ENCODE peak calls at places on chromosomes 2 and 18, in four cellular contexts. Z is NCI-H345, C is A549, Q is Right ventricle myocardium superior. K is an unnamed sample.

GRCh38 chr2:157777425-157777824 is 98.7 kb downstream of the ACVR1 start:
- DNase-seq in Q (no peak), C (peak; percentile 56), Z (peak; percentile 43), K (no peak)

GRCh38 chr18:79405019-79405780 is 9.5 kb downstream of the NFATC1 start:
- DNase-seq in C (no peak), Q (peak; percentile 33), Z (peak; percentile 24), K (no peak)

GRCh38 chr2:46283693-46284092 is 13.5 kb upstream of the EPAS1 start:
- DNase-seq in C (no peak), Q (no peak), Z (no peak), K (no peak)

GRCh38 chr18:28559511-28559910 is 382.6 kb upstream of the CDH2 start:
- DNase-seq in Q (no peak), Z (no peak), C (no peak), K (no peak)

GRCh38 chr2:114330594-114330993 is 111.8 kb upstream of the DPP10 start:
- DNase-seq in Q (no peak), C (no peak), Z (no peak), K (no peak)

GRCh38 chr18:36496022-36496421 is 198.5 kb downstream of the FHOD3 start:
- DNase-seq in C (no peak), Q (no peak), Z (no peak), K (no peak)

GRCh38 chr2:185463481-185463880 is 275.1 kb upstream of the FSIP2 start:
- DNase-seq in Q (no peak), C (no peak), Z (no peak), K (no peak)

GRCh38 chr2:95348609-95349567 is 51.7 kb downstream of the KCNIP3 start:
- DNase-seq in Z (no peak), C (no peak), Q (peak; percentile 50), K (no peak)

GRCh38 chr18:11953113-11953512 is 28.2 kb upstream of the IMPA2 start:
- DNase-seq in C (no peak), Z (no peak), Q (no peak), K (no peak)

GRCh38 chr2:157438907-157439791 is 4.7 kb downstream of the CYTIP start:
- DNase-seq in Q (no peak), Z (no peak), C (no peak), K (no peak)

GRCh38 chr2:151344906-151345305 is 12.5 kb upstream of the TNFAIP6 start:
- DNase-seq in Z (no peak), Q (no peak), C (no peak), K (no peak)

GRCh38 chr2:100877555-100877954 is 57.6 kb downstream of the NPAS2 start:
- DNase-seq in C (no peak), Q (no peak), Z (no peak), K (peak; percentile 52)

GRCh38 chr2:99545066-99545465 is 55.2 kb upstream of the REV1 start:
- DNase-seq in C (no peak), Z (no peak), Q (no peak), K (peak; percentile 30)

GRCh38 chr2:171034315-171034714 is 105.3 kb downstream of the GORASP2 start:
- DNase-seq in C (no peak), Z (no peak), Q (no peak), K (no peak)

GRCh38 chr2:122191331-122191730 is 435.9 kb downstream of the TSN start:
- DNase-seq in C (peak; percentile 27), Q (no peak), Z (peak; percentile 28), K (peak; percentile 50)

GRCh38 chr2:240852671-240853314 is 15.8 kb upstream of the AGXT start:
- DNase-seq in C (no peak), Q (no peak), Z (no peak), K (no peak)

GRCh38 chr2:234805826-234806225 is 146.0 kb upstream of the SH3BP4 start:
- DNase-seq in Z (no peak), C (no peak), Q (no peak), K (no peak)

GRCh38 chr2:159797468-159798375 is at the start of gene CD302:
- DNase-seq in Q (peak; percentile 90), Z (peak; percentile 44), C (peak; percentile 42), K (no peak)

GRCh38 chr18:23658296-23658695 is 4.4 kb downstream of the ANKRD29 start:
- DNase-seq in C (no peak), Z (no peak), Q (no peak), K (no peak)

GRCh38 chr2:161965994-161966393 is 108.0 kb downstream of the DPP4 start:
- DNase-seq in Q (no peak), C (no peak), Z (no peak), K (no peak)

GRCh38 chr2:30178618-30179404 is 32.0 kb downstream of the YPEL5 start:
- DNase-seq in Z (no peak), Q (no peak), C (peak; percentile 22), K (no peak)

GRCh38 chr18:21760321-21760720 is 19.7 kb downstream of the MIB1 start:
- DNase-seq in C (no peak), Q (no peak), Z (no peak), K (no peak)

GRCh38 chr2:222548997-222549396 is 106.9 kb downstream of the FARSB start:
- DNase-seq in C (no peak), Z (no peak), Q (no peak), K (no peak)

GRCh38 chr2:42927334-42928160 is 135.2 kb upstream of the HAAO start:
- DNase-seq in Q (peak; percentile 63), C (no peak), Z (no peak), K (no peak)

GRCh38 chr18:23890589-23890988 is 124.0 kb upstream of the TTC39C start:
- DNase-seq in Z (no peak), C (no peak), Q (no peak), K (peak; percentile 79)

GRCh38 chr18:70333757-70334156 is 44.9 kb downstream of the SOCS6 start:
- DNase-seq in Z (no peak), C (peak; percentile 90), Q (no peak), K (peak; percentile 76)

GRCh38 chr2:86396304-86396785 is 44.8 kb upstream of the KDM3A start:
- DNase-seq in C (peak; percentile 72), Q (no peak), Z (no peak), K (no peak)

GRCh38 chr2:188322569-188323531 is 31.2 kb downstream of the GULP1 start:
- DNase-seq in C (peak; percentile 77), Q (no peak), Z (no peak), K (no peak)

GRCh38 chr2:68971591-68972231 is 2.7 kb upstream of the GKN1 start:
- DNase-seq in Q (no peak), C (peak; percentile 98), Z (no peak), K (peak; percentile 91)

GRCh38 chr18:50726960-50727589 is 92.7 kb downstream of the MRO start:
- DNase-seq in Q (no peak), Z (no peak), C (no peak), K (no peak)

K was measured in HS-27A.